ENCODE peak calls at places on chromosomes 12 and 14, in seven cellular contexts. G is cardiac muscle cell; C is HCT116; Q is A549; J is lower lobe of right lung; I is psoas muscle; M is CD8-positive, alpha-beta T cell. T is an unnamed sample.

GRCh38 chr14:104935026-104935650 is 10.5 kb downstream of the PLD4 start:
- DNase-seq in G (no peak), C (no peak), Q (no peak), J (no peak), I (no peak), M (no peak), T (no peak)

GRCh38 chr12:121230538-121230907 is 20.6 kb downstream of the P2RX4 start:
- DNase-seq in G (no peak), C (no peak), Q (no peak), J (no peak), I (no peak), M (no peak), T (no peak)

GRCh38 chr12:3777206-3777809 is 24.4 kb upstream of the CRACR2A start:
- DNase-seq in G (peak; percentile 56), C (peak; percentile 33), Q (peak; percentile 46), J (no peak), I (no peak), M (no peak), T (no peak)

GRCh38 chr12:58639323-58639934 is 280.9 kb downstream of the LRIG3 start:
- DNase-seq in G (no peak), C (no peak), Q (no peak), J (no peak), I (no peak), M (no peak), T (no peak)

GRCh38 chr12:69210661-69211060 is 28.7 kb upstream of the CPSF6 start:
- DNase-seq in G (no peak), C (no peak), Q (no peak), J (no peak), I (no peak), M (no peak), T (no peak)

GRCh38 chr12:93753285-93753684 is 76.1 kb downstream of the CRADD start:
- DNase-seq in G (no peak), C (no peak), Q (no peak), J (no peak), I (no peak), M (no peak), T (no peak)

GRCh38 chr14:52443506-52443905 is 108.8 kb downstream of the TXNDC16 start:
- DNase-seq in G (no peak), C (no peak), Q (no peak), J (no peak), I (no peak), M (no peak), T (no peak)

GRCh38 chr14:96861568-96862310 is 64.6 kb downstream of the VRK1 start:
- DNase-seq in G (peak; percentile 54), C (no peak), Q (no peak), J (no peak), I (no peak), M (no peak), T (no peak)

GRCh38 chr12:93154753-93155475 is 222.8 kb upstream of the NUDT4 start:
- DNase-seq in G (no peak), C (no peak), Q (no peak), J (no peak), I (no peak), M (no peak), T (no peak)

GRCh38 chr12:124640096-124640495 is 72.7 kb upstream of the NCOR2 start:
- DNase-seq in G (no peak), C (no peak), Q (peak; percentile 39), J (no peak), I (no peak), M (no peak), T (no peak)

GRCh38 chr12:42277426-42278115 is 39.5 kb upstream of the YAF2 start:
- DNase-seq in G (no peak), C (no peak), Q (no peak), J (no peak), I (no peak), M (no peak), T (no peak)

GRCh38 chr12:3882396-3882795 is 9.2 kb upstream of the PARP11 start:
- DNase-seq in G (no peak), C (no peak), Q (no peak), J (no peak), I (no peak), M (no peak), T (no peak)

GRCh38 chr12:102948941-102949352 is 8.5 kb upstream of the ASCL1 start:
- DNase-seq in G (peak; percentile 59), C (peak; percentile 23), Q (peak; percentile 46), J (no peak), I (peak; percentile 23), M (peak; percentile 54), T (peak; percentile 26)

GRCh38 chr14:50762001-50762930 is 68.7 kb downstream of the NIN start:
- DNase-seq in G (no peak), C (no peak), Q (no peak), J (no peak), I (no peak), M (no peak), T (peak; percentile 72)

GRCh38 chr14:68260121-68260520 is 440.5 kb downstream of the RAD51B start:
- DNase-seq in G (no peak), C (no peak), Q (no peak), J (no peak), I (no peak), M (no peak), T (no peak)

GRCh38 chr14:68261092-68261842 is 441.7 kb downstream of the RAD51B start:
- DNase-seq in G (no peak), C (no peak), Q (no peak), J (no peak), I (no peak), M (no peak), T (no peak)

GRCh38 chr14:68266998-68267397 is 447.4 kb downstream of the RAD51B start:
- DNase-seq in G (no peak), C (no peak), Q (no peak), J (no peak), I (no peak), M (no peak), T (no peak)

GRCh38 chr14:68262567-68262966 is 443.0 kb downstream of the RAD51B start:
- DNase-seq in G (no peak), C (no peak), Q (no peak), J (no peak), I (no peak), M (no peak), T (no peak)

GRCh38 chr14:68263563-68264350 is 444.2 kb downstream of the RAD51B start:
- DNase-seq in G (no peak), C (no peak), Q (no peak), J (no peak), I (no peak), M (no peak), T (no peak)
- H3K4me1 ChIP-seq in G (peaks cover 24% of the 10 kb centered on the region), C (no peaks in the 10 kb centered on the region), Q (no peaks in the 10 kb centered on the region), J (peaks cover 20% of the 10 kb centered on the region), I (no peaks in the 10 kb centered on the region), M (peaks cover 59% of the 10 kb centered on the region), T (no peaks in the 10 kb centered on the region)

GRCh38 chr12:113240395-113240794 is 19.1 kb downstream of the TPCN1 start:
- DNase-seq in G (no peak), C (no peak), Q (no peak), J (no peak), I (no peak), M (no peak), T (no peak)
- H3K4me1 ChIP-seq in G (peaks cover 9% of the 10 kb centered on the region), C (peaks cover 16% of the 10 kb centered on the region), Q (peaks cover 30% of the 10 kb centered on the region), J (peaks cover 94% of the 10 kb centered on the region), I (peaks cover 95% of the 10 kb centered on the region), M (no peaks in the 10 kb centered on the region), T (peaks cover 50% of the 10 kb centered on the region)

GRCh38 chr12:111124183-111124582 is 203.8 kb upstream of the MYL2 start:
- DNase-seq in G (no peak), C (no peak), Q (no peak), J (no peak), I (no peak), M (no peak), T (no peak)

GRCh38 chr12:111126331-111126730 is 206.0 kb upstream of the MYL2 start:
- DNase-seq in G (no peak), C (no peak), Q (peak; percentile 24), J (no peak), I (no peak), M (no peak), T (no peak)

GRCh38 chr12:111121840-111122239 is 201.5 kb upstream of the MYL2 start:
- DNase-seq in G (peak; percentile 58), C (no peak), Q (no peak), J (no peak), I (no peak), M (no peak), T (no peak)

GRCh38 chr12:111122458-111122878 is 202.1 kb upstream of the MYL2 start:
- DNase-seq in G (no peak), C (no peak), Q (no peak), J (no peak), I (no peak), M (no peak), T (no peak)

GRCh38 chr12:111123390-111123789 is 203.0 kb upstream of the MYL2 start:
- DNase-seq in G (no peak), C (no peak), Q (no peak), J (no peak), I (no peak), M (no peak), T (no peak)
- H3K4me1 ChIP-seq in G (peaks cover 6% of the 10 kb centered on the region), C (no peaks in the 10 kb centered on the region), Q (no peaks in the 10 kb centered on the region), J (no peaks in the 10 kb centered on the region), I (no peaks in the 10 kb centered on the region), M (no peaks in the 10 kb centered on the region), T (no peaks in the 10 kb centered on the region)

DNA sequence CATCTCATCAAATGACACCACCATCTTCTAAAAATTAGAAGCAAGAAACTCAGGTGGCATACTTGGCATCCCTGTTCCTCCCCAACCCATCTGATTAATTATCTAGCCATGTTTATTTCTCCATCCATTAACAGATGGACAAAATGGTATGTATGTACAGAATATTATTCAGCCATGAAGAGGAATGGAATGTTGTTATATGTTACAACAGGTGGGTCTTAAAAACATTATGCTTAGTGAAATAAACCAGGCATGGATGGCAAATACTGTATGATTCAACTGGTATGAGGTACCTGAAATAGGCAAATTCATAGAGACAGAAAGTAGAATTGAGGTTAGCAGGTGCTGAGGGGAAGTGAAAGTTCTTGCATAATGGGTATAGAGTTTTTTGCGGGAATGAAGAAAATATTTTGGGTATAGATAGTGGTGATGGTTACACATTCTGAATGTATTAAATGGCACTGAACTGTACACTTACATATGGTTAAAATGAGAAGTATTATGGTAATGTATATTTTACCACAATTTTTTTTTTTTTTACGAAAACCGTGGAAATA is 17.5 kb downstream of the YY1 start:
- DNase-seq in G (no peak), C (no peak), Q (no peak), J (no peak), I (no peak), M (no peak), T (no peak)
- H3K4me1 ChIP-seq in G (no peaks in the 10 kb centered on the region), C (no peaks in the 10 kb centered on the region), Q (no peaks in the 10 kb centered on the region), J (peaks cover 75% of the 10 kb centered on the region), I (peaks cover 45% of the 10 kb centered on the region), M (peaks cover 62% of the 10 kb centered on the region), T (peaks cover 4% of the 10 kb centered on the region)

T was measured in SJSA1.